ENCODE peak calls at places on chromosomes 6 and 20, in six cellular contexts. B is mucosa of descending colon, X is A549, S is astrocyte of the cerebellum, J is astrocyte, G is NB4. F is an unnamed sample.

GRCh38 chr6:9308284-9308683 is 872.9 kb upstream of the SLC35B3 start:
- DNase-seq in J (no peak), G (no peak), S (no peak), B (no peak), X (no peak), F (no peak)

GRCh38 chr6:119602215-119603178 is 252.9 kb upstream of the MAN1A1 start:
- DNase-seq in S (no peak), B (no peak), X (no peak), J (peak; percentile 56), G (no peak), F (no peak)

GRCh38 chr6:45432944-45433343 is 55.2 kb upstream of the SUPT3H start:
- DNase-seq in B (no peak), S (no peak), X (no peak), J (peak; percentile 74), G (no peak), F (no peak)

GRCh38 chr6:13398081-13398406 is 69.7 kb upstream of the TBC1D7 start:
- DNase-seq in J (no peak), B (no peak), X (no peak), S (no peak), G (no peak), F (no peak)

GRCh38 chr6:107956586-107957164 is 1.3 kb downstream of the SEC63 start:
- DNase-seq in B (no peak), J (peak; percentile 12), X (peak; percentile 10), S (no peak), G (peak; percentile 85), F (no peak)

GRCh38 chr6:27502508-27503435 is 29.9 kb upstream of the ZNF184 start:
- DNase-seq in G (peak; percentile 84), S (no peak), J (peak; percentile 48), X (no peak), B (peak; percentile 68), F (peak; percentile 66)

GRCh38 chr20:35663813-35664543 is 722 bp downstream of the CPNE1 start:
- DNase-seq in J (peak; percentile 14), X (peak; percentile 54), B (peak; percentile 74), S (no peak), G (peak; percentile 77), F (peak; percentile 11)

GRCh38 chr6:165913676-165914570 is 250.9 kb upstream of the PDE10A start:
- DNase-seq in G (no peak), B (no peak), S (no peak), X (no peak), J (no peak), F (no peak)

GRCh38 chr6:26305097-26305841 is 59.7 kb upstream of the BTN3A2 start:
- DNase-seq in X (no peak), B (peak; percentile 73), S (no peak), J (peak; percentile 82), G (peak; percentile 78), F (peak; percentile 77)

GRCh38 chr6:3522561-3523287 is 65.9 kb upstream of the SLC22A23 start:
- DNase-seq in B (no peak), J (peak; percentile 72), S (no peak), G (no peak), X (peak; percentile 23), F (no peak)

GRCh38 chr20:48758206-48758820 is 69.5 kb downstream of the PREX1 start:
- DNase-seq in G (peak; percentile 84), B (no peak), X (no peak), J (no peak), S (no peak), F (no peak)

GRCh38 chr20:38920851-38921250 is 5.4 kb upstream of the FAM83D start:
- DNase-seq in J (no peak), B (no peak), G (no peak), S (no peak), X (no peak), F (no peak)

GRCh38 chr6:15630202-15630601 is 32.6 kb downstream of the DTNBP1 start:
- DNase-seq in X (no peak), G (no peak), J (no peak), S (no peak), B (no peak), F (no peak)

GRCh38 chr6:3265671-3266070 is 6.9 kb downstream of the PSMG4 start:
- DNase-seq in X (no peak), G (no peak), S (no peak), B (no peak), J (no peak), F (no peak)

GRCh38 chr20:20979934-20980333 is 126.2 kb downstream of the LINC00237 start:
- DNase-seq in B (no peak), X (no peak), S (no peak), G (no peak), J (no peak), F (no peak)

GRCh38 chr6:7467007-7467897 is 74.2 kb upstream of the DSP start:
- DNase-seq in X (no peak), G (no peak), S (no peak), B (no peak), J (peak; percentile 18), F (no peak)

GRCh38 chr6:6592836-6593235 is 4.3 kb downstream of the LY86 start:
- DNase-seq in X (no peak), S (no peak), B (no peak), J (no peak), G (peak; percentile 60), F (no peak)

GRCh38 chr20:18377896-18378481 is 88.8 kb downstream of the DZANK1 start:
- DNase-seq in G (no peak), S (no peak), X (no peak), B (no peak), J (no peak), F (no peak)

GRCh38 chr6:90637321-90637720 is 50.4 kb upstream of the MAP3K7 start:
- DNase-seq in G (no peak), B (no peak), S (no peak), J (no peak), X (no peak), F (no peak)

GRCh38 chr6:72617721-72618120 is 4.1 kb upstream of the KCNQ5 start:
- DNase-seq in J (no peak), B (no peak), X (no peak), S (no peak), G (no peak), F (no peak)

GRCh38 chr6:55726144-55726543 is 147.2 kb upstream of the HMGCLL1 start:
- DNase-seq in X (no peak), B (no peak), J (peak; percentile 1), S (no peak), G (no peak), F (no peak)

GRCh38 chr6:111423960-111424846 is 58.8 kb downstream of the REV3L start:
- DNase-seq in B (no peak), S (peak; percentile 15), J (peak; percentile 40), X (no peak), G (no peak), F (no peak)

GRCh38 chr6:66421570-66421969 is 714.5 kb upstream of the EYS start:
- DNase-seq in B (no peak), J (no peak), S (no peak), X (no peak), G (peak; percentile 15), F (no peak)
- TF ChIP-seq CTCF in B (no peak), J (peak; percentile 28), S (peak; percentile 57), X (no peak), G (no peak), F (no peak)

GRCh38 chr20:44887466-44887865 is 2.0 kb downstream of the YWHAB start:
- DNase-seq in J (no peak), G (no peak), X (no peak), B (no peak), S (no peak), F (no peak)
- H3K4me3 ChIP-seq in J (peak overlapping the region; percentile 95), G (peak overlapping the region; percentile 96), X (peak overlapping the region; percentile 92), B (no peak overlapping the region), S (peak overlapping the region; percentile 95), F (peak overlapping the region; percentile 70)

GRCh38 chr20:50928469-50928868 is 2.8 kb downstream of the ADNP start:
- DNase-seq in B (no peak), X (no peak), S (no peak), J (no peak), G (peak; percentile 38), F (no peak)
- TF ChIP-seq CTCF in B (no peak), X (no peak), S (peak; percentile 3), J (no peak), G (peak; percentile 14), F (no peak)

GRCh38 chr20:32473231-32474008 is 111.7 kb downstream of the NOL4L start:
- DNase-seq in S (no peak), G (no peak), J (no peak), X (no peak), B (no peak), F (no peak)
- H3K4me3 ChIP-seq in S (peak overlapping the region; percentile 38), G (no peak overlapping the region), J (peak overlapping the region; percentile 53), X (no peak overlapping the region), B (no peak overlapping the region), F (peak overlapping the region; percentile 51)

DNA sequence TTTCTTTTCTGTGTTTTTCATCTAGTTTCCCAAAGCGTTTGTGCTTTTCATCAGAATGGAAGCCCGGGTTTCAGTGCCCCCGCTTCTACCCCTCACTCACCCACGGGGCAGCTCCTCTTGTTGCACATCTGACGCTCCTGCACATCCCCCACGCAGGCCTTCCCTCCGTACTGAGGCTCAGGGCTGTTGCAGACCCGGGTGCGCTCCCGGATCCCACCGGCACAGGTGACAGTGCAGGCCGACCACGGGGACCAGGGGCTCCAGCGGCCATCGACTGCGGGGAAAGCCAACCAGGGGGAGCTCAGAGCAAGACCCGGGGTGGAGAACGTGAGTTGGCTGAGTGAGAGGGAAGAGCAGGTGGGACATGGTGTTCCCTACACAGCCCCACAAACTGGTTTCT is 19.0 kb downstream of the THBS2 start:
- DNase-seq in B (no peak), G (no peak), J (no peak), S (no peak), X (no peak), F (no peak)
- TF ChIP-seq CTCF in B (no peak), G (no peak), J (no peak), S (no peak), X (no peak), F (no peak)